ENCODE peak calls at places on chromosomes 3 and 15, in ten cellular contexts. X, N, Y, E, K, J, Q, O, Z and C are unnamed samples.

GRCh38 chr3:153209596-153209995 is 47.6 kb downstream of the RAP2B start:
- DNase-seq in X (peak), N (no peak), Y (peak), E (no peak), K (no peak), J (no peak), Q (no peak), O (peak), Z (no peak), C (peak)

GRCh38 chr3:14988988-14989394 is 41.6 kb downstream of the NR2C2 start:
- DNase-seq in X (peak), N (no peak), Y (no peak), E (no peak), K (no peak), J (peak), Q (no peak), O (peak), Z (no peak), C (no peak)

GRCh38 chr3:160755776-160756304 is at the start of gene PPM1L:
- DNase-seq in X (peak), N (peak), Y (peak), E (peak), K (peak), J (peak), Q (peak), O (peak), Z (no peak), C (peak)

GRCh38 chr15:99967841-99968371 is 234.7 kb upstream of the LYSMD4 start:
- DNase-seq in X (peak), N (no peak), Y (peak), E (no peak), K (no peak), J (no peak), Q (no peak), O (no peak), Z (no peak), C (no peak)

GRCh38 chr3:24450142-24450932 is 44.3 kb downstream of the THRB start:
- DNase-seq in X (no peak), N (no peak), Y (no peak), E (no peak), K (no peak), J (no peak), Q (no peak), O (no peak), Z (no peak), C (no peak)

GRCh38 chr3:52277972-52278509 is 408 bp downstream of the WDR82 start:
- DNase-seq in X (peak), N (peak), Y (peak), E (peak), K (no peak), J (peak), Q (peak), O (no peak), Z (no peak), C (peak)

GRCh38 chr3:151268267-151269235 is 9.8 kb downstream of the P2RY14 start:
- DNase-seq in X (no peak), N (no peak), Y (no peak), E (no peak), K (no peak), J (no peak), Q (no peak), O (no peak), Z (no peak), C (no peak)

GRCh38 chr3:54034971-54035370 is 87.4 kb upstream of the CACNA2D3 start:
- DNase-seq in X (no peak), N (no peak), Y (no peak), E (no peak), K (no peak), J (no peak), Q (no peak), O (no peak), Z (no peak), C (no peak)

GRCh38 chr15:63094495-63094931 is 27.1 kb upstream of the LACTB start:
- DNase-seq in X (no peak), N (no peak), Y (no peak), E (no peak), K (no peak), J (no peak), Q (no peak), O (no peak), Z (no peak), C (no peak)

GRCh38 chr3:43523454-43524053 is 98.3 kb downstream of the ANO10 start:
- DNase-seq in X (no peak), N (no peak), Y (no peak), E (no peak), K (no peak), J (no peak), Q (no peak), O (no peak), Z (no peak), C (no peak)